ENCODE peak calls at places on chromosome 16, in five cellular contexts. J, N, I, M and D are unnamed samples.

GRCh38 chr16:74999683-75000480 is 1.1 kb downstream of the ZNRF1 start:
- DNase-seq in J (no peak), N (peak; percentile 74), I (no peak), M (peak; percentile 49), D (no peak)

GRCh38 chr16:56401482-56401881 is 23.9 kb downstream of the AMFR start:
- DNase-seq in J (no peak), N (peak; percentile 52), I (no peak), M (peak; percentile 26), D (peak; percentile 55)

GRCh38 chr16:24511174-24511573 is 28.2 kb upstream of the RBBP6 start:
- DNase-seq in J (no peak), N (no peak), I (no peak), M (peak; percentile 39), D (peak; percentile 31)

GRCh38 chr16:11992594-11993524 is 16.3 kb downstream of the SNX29 start:
- DNase-seq in J (no peak), N (no peak), I (no peak), M (no peak), D (no peak)

GRCh38 chr16:13331918-13332317 is 430.5 kb downstream of the SHISA9 start:
- DNase-seq in J (no peak), N (no peak), I (no peak), M (no peak), D (no peak)

GRCh38 chr16:22192261-22193133 is 13.6 kb upstream of the EEF2K start:
- DNase-seq in J (peak; percentile 91), N (no peak), I (peak; percentile 85), M (peak; percentile 81), D (no peak)

GRCh38 chr16:77273-77806 is 685 bp upstream of the MPG start:
- DNase-seq in J (peak; percentile 61), N (peak; percentile 86), I (no peak), M (peak; percentile 74), D (peak; percentile 73)

GRCh38 chr16:30010817-30011504 is at the start of gene DOC2A:
- DNase-seq in J (no peak), N (peak; percentile 93), I (no peak), M (no peak), D (no peak)

GRCh38 chr16:1125471-1125870 is 27.4 kb upstream of the CACNA1H start:
- DNase-seq in J (peak; percentile 74), N (no peak), I (no peak), M (peak; percentile 46), D (no peak)

GRCh38 chr16:80610489-80611156 is 69.8 kb downstream of the DYNLRB2 start:
- DNase-seq in J (no peak), N (no peak), I (no peak), M (no peak), D (no peak)

GRCh38 chr16:8686879-8687278 is 12.5 kb downstream of the ABAT start:
- DNase-seq in J (no peak), N (no peak), I (no peak), M (no peak), D (no peak)

GRCh38 chr16:57507414-57508083 is 21.3 kb upstream of the DOK4 start:
- DNase-seq in J (no peak), N (peak; percentile 82), I (no peak), M (no peak), D (no peak)

GRCh38 chr16:70646260-70647241 is at the start of gene IL34:
- DNase-seq in J (no peak), N (peak; percentile 77), I (no peak), M (no peak), D (no peak)

GRCh38 chr16:180101-180920 is at the start of gene HBQ1:
- DNase-seq in J (no peak), N (peak; percentile 97), I (no peak), M (peak; percentile 85), D (peak; percentile 73)

GRCh38 chr16:31537362-31537921 is 9.7 kb downstream of the AHSP start:
- DNase-seq in J (no peak), N (peak; percentile 57), I (no peak), M (no peak), D (no peak)

GRCh38 chr16:31105677-31106213 is 2.4 kb upstream of the BCKDK start:
- DNase-seq in J (no peak), N (peak; percentile 96), I (no peak), M (peak; percentile 89), D (peak; percentile 82)

GRCh38 chr16:69384974-69385373 is 833 bp downstream of the TERF2 start:
- DNase-seq in J (no peak), N (no peak), I (no peak), M (no peak), D (no peak)

GRCh38 chr16:18983565-18984424 is at the start of gene TMC7:
- DNase-seq in J (peak; percentile 79), N (peak; percentile 94), I (no peak), M (peak; percentile 92), D (peak; percentile 92)

GRCh38 chr16:78775161-78775561 is 675.7 kb downstream of the WWOX start:
- DNase-seq in J (no peak), N (no peak), I (no peak), M (no peak), D (no peak)

GRCh38 chr16:185691-186090 is 5.4 kb downstream of the HBQ1 start:
- DNase-seq in J (no peak), N (no peak), I (no peak), M (no peak), D (no peak)

GRCh38 chr16:1983544-1984346 is at the start of gene GFER:
- DNase-seq in J (peak; percentile 93), N (peak; percentile 99), I (peak; percentile 43), M (peak; percentile 95), D (peak; percentile 96)

GRCh38 chr16:22328081-22328725 is 31.0 kb downstream of the POLR3E start:
- DNase-seq in J (no peak), N (no peak), I (no peak), M (no peak), D (no peak)

GRCh38 chr16:58280846-58281301 is 14.0 kb downstream of the PRSS54 start:
- DNase-seq in J (no peak), N (no peak), I (no peak), M (no peak), D (no peak)

GRCh38 chr16:30139895-30140481 is 17.0 kb upstream of the MAPK3 start:
- DNase-seq in J (no peak), N (no peak), I (no peak), M (peak; percentile 15), D (no peak)

GRCh38 chr16:459761-460160 is 34.3 kb downstream of the RAB11FIP3 start:
- DNase-seq in J (no peak), N (no peak), I (no peak), M (no peak), D (no peak)

GRCh38 chr16:54366005-54366634 is 79.5 kb upstream of the IRX3 start:
- DNase-seq in J (no peak), N (no peak), I (no peak), M (no peak), D (no peak)

GRCh38 chr16:54375056-54375455 is 88.5 kb upstream of the IRX3 start:
- DNase-seq in J (no peak), N (no peak), I (no peak), M (no peak), D (no peak)

GRCh38 chr16:54366943-54367342 is 80.4 kb upstream of the IRX3 start:
- DNase-seq in J (no peak), N (no peak), I (no peak), M (no peak), D (no peak)

GRCh38 chr16:54374136-54374535 is 87.5 kb upstream of the IRX3 start:
- DNase-seq in J (peak; percentile 10), N (no peak), I (no peak), M (no peak), D (no peak)

GRCh38 chr16:54370653-54371052 is 84.1 kb upstream of the IRX3 start:
- DNase-seq in J (no peak), N (no peak), I (no peak), M (peak; percentile 43), D (no peak)
- TF ChIP-seq RCOR1 in J (no peak), N (no peak), I (no peak), M (no peak), D (no peak)

GRCh38 chr16:4376126-4376819 is 4.6 kb downstream of the VASN start:
- DNase-seq in J (peak; percentile 84), N (peak; percentile 71), I (no peak), M (no peak), D (no peak)
- H3K4me2 ChIP-seq in J (peak overlapping the region; percentile 85), N (peak overlapping the region; percentile 91), I (no peak overlapping the region), M (no peak overlapping the region), D (peak overlapping the region; percentile 12)

GRCh38 chr16:66419527-66419926 is 7.6 kb upstream of the BEAN1 start:
- DNase-seq in J (no peak), N (no peak), I (no peak), M (no peak), D (no peak)

GRCh38 chr16:66414891-66415290 is 12.2 kb upstream of the BEAN1 start:
- DNase-seq in J (peak; percentile 75), N (no peak), I (no peak), M (no peak), D (no peak)

GRCh38 chr16:66418165-66418962 is 8.7 kb upstream of the BEAN1 start:
- DNase-seq in J (no peak), N (no peak), I (no peak), M (no peak), D (no peak)

GRCh38 chr16:66416136-66416535 is 11.0 kb upstream of the BEAN1 start:
- DNase-seq in J (no peak), N (no peak), I (no peak), M (no peak), D (no peak)

GRCh38 chr16:66416981-66417700 is 10.0 kb upstream of the BEAN1 start:
- DNase-seq in J (peak; percentile 58), N (no peak), I (no peak), M (no peak), D (no peak)
- TF ChIP-seq RCOR1 in J (no peak), N (no peak), I (no peak), M (no peak), D (no peak)

GRCh38 chr16:64416232-64417010 is 705.4 kb downstream of the CDH11 start:
- DNase-seq in J (peak; percentile 43), N (no peak), I (no peak), M (no peak), D (no peak)
- H3K4me2 ChIP-seq in J (peak overlapping the region; percentile 67), N (peak overlapping the region; percentile 36), I (no peak overlapping the region), M (no peak overlapping the region), D (peak overlapping the region; percentile 42)

GRCh38 chr16:4115209-4115940 is 867 bp downstream of the ADCY9 start:
- DNase-seq in J (peak; percentile 74), N (peak; percentile 87), I (no peak), M (peak; percentile 38), D (peak; percentile 60)
- TF ChIP-seq RCOR1 in J (no peak), N (no peak), I (no peak), M (no peak), D (no peak)

DNA sequence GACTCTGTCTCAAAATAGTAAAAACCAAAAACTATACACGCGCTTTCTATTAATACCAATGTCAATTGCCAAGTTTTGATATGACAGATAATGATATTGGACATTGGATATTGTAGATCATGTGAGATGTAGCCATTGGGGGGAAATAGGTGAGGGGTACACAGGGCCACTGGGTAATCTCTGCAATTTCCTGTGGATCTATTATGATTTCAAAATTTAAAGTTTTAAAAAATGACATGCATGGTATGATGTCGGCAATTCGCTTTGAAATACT is 266.0 kb downstream of the PARN start:
- DNase-seq in J (no peak), N (no peak), I (no peak), M (no peak), D (no peak)
- H3K4me2 ChIP-seq in J (peak overlapping the region; percentile 65), N (no peak overlapping the region), I (no peak overlapping the region), M (peak overlapping the region; percentile 64), D (peak overlapping the region; percentile 75)